ENCODE peak calls at places on chromosomes 7 and 10, in ten cellular contexts. N is naive B cell, B is foreskin fibroblast, Y is HTR-8/SVneo, D is Right ventricle myocardium superior, R is dermis blood vessel endothelial cell, E is iris pigment epithelial cell, L is AG08396, J is brain microvascular endothelial cell, T is NCI-H1092 treated with DMSO at 0.1 percent for 48 hours. I is an unnamed sample.

GRCh38 chr7:44633254-44634186 is 27.1 kb downstream of the OGDH start:
- DNase-seq in R (peak), D (peak), Y (no peak), L (peak), B (peak), J (peak), E (peak), T (no peak), N (peak), I (peak)

GRCh38 chr10:129961274-129961839 is 2.7 kb downstream of the EBF3 start:
- DNase-seq in J (no peak), T (no peak), Y (no peak), R (peak), D (peak), L (no peak), B (no peak), E (no peak), N (no peak), I (no peak)

GRCh38 chr10:122056431-122057094 is 67.6 kb downstream of the TACC2 start:
- DNase-seq in Y (no peak), J (no peak), T (no peak), D (no peak), R (no peak), B (no peak), L (no peak), N (no peak), E (no peak), I (no peak)

GRCh38 chr7:44058759-44059218 is 6.6 kb downstream of the PGAM2 start:
- DNase-seq in N (no peak), B (no peak), D (no peak), J (no peak), Y (no peak), T (no peak), L (no peak), E (no peak), R (no peak), I (no peak)

GRCh38 chr10:29514306-29514705 is 120.5 kb downstream of the SVIL start:
- DNase-seq in B (no peak), N (no peak), J (no peak), D (no peak), E (no peak), L (no peak), Y (no peak), R (no peak), T (no peak), I (no peak)

GRCh38 chr7:45920543-45921380 is at the start of gene IGFBP3:
- DNase-seq in B (peak), L (peak), J (no peak), Y (peak), D (peak), N (no peak), T (peak), E (peak), R (peak), I (peak)

GRCh38 chr7:43647772-43648643 is 65.1 kb downstream of the STK17A start:
- DNase-seq in J (peak), B (peak), T (peak), L (peak), N (no peak), Y (peak), R (peak), D (peak), E (peak), I (peak)

GRCh38 chr10:64444578-64444977 is 923.4 kb downstream of the REEP3 start:
- DNase-seq in R (no peak), Y (no peak), L (no peak), N (no peak), B (no peak), T (no peak), E (no peak), D (no peak), J (no peak), I (no peak)

GRCh38 chr10:15352201-15352600 is 18.9 kb downstream of the FAM171A1 start:
- DNase-seq in R (no peak), N (no peak), E (no peak), B (no peak), L (no peak), Y (no peak), J (no peak), T (no peak), D (no peak), I (no peak)

GRCh38 chr10:45625879-45626278 is 46.7 kb downstream of the ZFAND4 start:
- DNase-seq in L (no peak), T (no peak), N (no peak), B (no peak), Y (no peak), D (no peak), J (no peak), R (no peak), E (peak), I (no peak)

GRCh38 chr10:8986975-8987374 is 932.5 kb downstream of the GATA3 start:
- DNase-seq in D (no peak), N (no peak), R (no peak), J (no peak), L (no peak), E (no peak), B (no peak), T (no peak), Y (no peak), I (no peak)

GRCh38 chr7:100406767-100407166 is 21.7 kb downstream of the ZCWPW1 start:
- DNase-seq in R (no peak), T (no peak), N (no peak), E (peak), L (no peak), Y (no peak), J (peak), B (peak), D (no peak), I (no peak)

I was measured in ovary.